ENCODE peak calls at places on chromosome 21, in five cellular contexts. One of them, this sample, is unnamed.

GRCh38 chr21:45979141-45979631 is 2.4 kb upstream of the COL6A1 start:
- DNase-seq in activated T-helper 2 cell treated with anti-CD3 and anti-CD28 coated beads, Interferon-gamma antibody, Interleukin-2, Interleukin-4, amounts not matched to agents 10 μg/mL and 5 μg/mL and 100 μg/mL, durations not matched to agents 14 hours and 24 hours and 36 hours: no peak
- DNase-seq in amniotic stem cell: no peak
- DNase-seq in uterus: peak; percentile 62
- DNase-seq in DMS153: no peak
- DNase-seq in this sample: no peak

GRCh38 chr21:37787456-37787855 is 128.8 kb downstream of the KCNJ6 start:
- DNase-seq in activated T-helper 2 cell treated with anti-CD3 and anti-CD28 coated beads, Interferon-gamma antibody, Interleukin-2, Interleukin-4, amounts not matched to agents 10 μg/mL and 5 μg/mL and 100 μg/mL, durations not matched to agents 14 hours and 24 hours and 36 hours: no peak
- DNase-seq in amniotic stem cell: peak; percentile 36
- DNase-seq in uterus: no peak
- DNase-seq in DMS153: no peak
- DNase-seq in this sample: no peak

GRCh38 chr21:46567348-46567747 is 37.5 kb downstream of the S100B start:
- DNase-seq in activated T-helper 2 cell treated with anti-CD3 and anti-CD28 coated beads, Interferon-gamma antibody, Interleukin-2, Interleukin-4, amounts not matched to agents 10 μg/mL and 5 μg/mL and 100 μg/mL, durations not matched to agents 14 hours and 24 hours and 36 hours: no peak
- DNase-seq in amniotic stem cell: no peak
- DNase-seq in uterus: no peak
- DNase-seq in DMS153: no peak
- DNase-seq in this sample: no peak

GRCh38 chr21:14862794-14863720 is 201.7 kb downstream of the NRIP1 start:
- DNase-seq in activated T-helper 2 cell treated with anti-CD3 and anti-CD28 coated beads, Interferon-gamma antibody, Interleukin-2, Interleukin-4, amounts not matched to agents 10 μg/mL and 5 μg/mL and 100 μg/mL, durations not matched to agents 14 hours and 24 hours and 36 hours: no peak
- DNase-seq in amniotic stem cell: no peak
- DNase-seq in uterus: no peak
- DNase-seq in DMS153: no peak
- DNase-seq in this sample: peak; percentile 8

GRCh38 chr21:44456207-44456914 is 1.1 kb downstream of the LRRC3 start:
- DNase-seq in activated T-helper 2 cell treated with anti-CD3 and anti-CD28 coated beads, Interferon-gamma antibody, Interleukin-2, Interleukin-4, amounts not matched to agents 10 μg/mL and 5 μg/mL and 100 μg/mL, durations not matched to agents 14 hours and 24 hours and 36 hours: no peak
- DNase-seq in amniotic stem cell: no peak
- DNase-seq in uterus: no peak
- DNase-seq in DMS153: no peak
- DNase-seq in this sample: no peak

GRCh38 chr21:35079181-35079580 is 30.1 kb upstream of the RUNX1 start:
- DNase-seq in activated T-helper 2 cell treated with anti-CD3 and anti-CD28 coated beads, Interferon-gamma antibody, Interleukin-2, Interleukin-4, amounts not matched to agents 10 μg/mL and 5 μg/mL and 100 μg/mL, durations not matched to agents 14 hours and 24 hours and 36 hours: no peak
- DNase-seq in amniotic stem cell: no peak
- DNase-seq in uterus: no peak
- DNase-seq in DMS153: no peak
- DNase-seq in this sample: no peak

GRCh38 chr21:45516671-45517151 is 25.5 kb downstream of the SLC19A1 start:
- DNase-seq in activated T-helper 2 cell treated with anti-CD3 and anti-CD28 coated beads, Interferon-gamma antibody, Interleukin-2, Interleukin-4, amounts not matched to agents 10 μg/mL and 5 μg/mL and 100 μg/mL, durations not matched to agents 14 hours and 24 hours and 36 hours: no peak
- DNase-seq in amniotic stem cell: no peak
- DNase-seq in uterus: no peak
- DNase-seq in DMS153: no peak
- DNase-seq in this sample: no peak

GRCh38 chr21:41957991-41958766 is 4.4 kb upstream of the C2CD2 start:
- DNase-seq in activated T-helper 2 cell treated with anti-CD3 and anti-CD28 coated beads, Interferon-gamma antibody, Interleukin-2, Interleukin-4, amounts not matched to agents 10 μg/mL and 5 μg/mL and 100 μg/mL, durations not matched to agents 14 hours and 24 hours and 36 hours: no peak
- DNase-seq in amniotic stem cell: peak; percentile 10
- DNase-seq in uterus: peak; percentile 88
- DNase-seq in DMS153: no peak
- DNase-seq in this sample: no peak

GRCh38 chr21:15749868-15750174 is 20.0 kb downstream of the USP25 start:
- DNase-seq in activated T-helper 2 cell treated with anti-CD3 and anti-CD28 coated beads, Interferon-gamma antibody, Interleukin-2, Interleukin-4, amounts not matched to agents 10 μg/mL and 5 μg/mL and 100 μg/mL, durations not matched to agents 14 hours and 24 hours and 36 hours: no peak
- DNase-seq in amniotic stem cell: no peak
- DNase-seq in uterus: no peak
- DNase-seq in DMS153: no peak
- DNase-seq in this sample: no peak

GRCh38 chr21:34651642-34652041 is 17.2 kb upstream of the CLIC6 start:
- DNase-seq in activated T-helper 2 cell treated with anti-CD3 and anti-CD28 coated beads, Interferon-gamma antibody, Interleukin-2, Interleukin-4, amounts not matched to agents 10 μg/mL and 5 μg/mL and 100 μg/mL, durations not matched to agents 14 hours and 24 hours and 36 hours: no peak
- DNase-seq in amniotic stem cell: no peak
- DNase-seq in uterus: no peak
- DNase-seq in DMS153: no peak
- DNase-seq in this sample: no peak

GRCh38 chr21:30268608-30269197 is 14.0 kb downstream of the KRTAP24-1 start:
- DNase-seq in activated T-helper 2 cell treated with anti-CD3 and anti-CD28 coated beads, Interferon-gamma antibody, Interleukin-2, Interleukin-4, amounts not matched to agents 10 μg/mL and 5 μg/mL and 100 μg/mL, durations not matched to agents 14 hours and 24 hours and 36 hours: no peak
- DNase-seq in amniotic stem cell: no peak
- DNase-seq in uterus: no peak
- DNase-seq in DMS153: no peak
- DNase-seq in this sample: no peak

GRCh38 chr21:28337319-28337718 is 655.4 kb downstream of the LTN1 start:
- DNase-seq in activated T-helper 2 cell treated with anti-CD3 and anti-CD28 coated beads, Interferon-gamma antibody, Interleukin-2, Interleukin-4, amounts not matched to agents 10 μg/mL and 5 μg/mL and 100 μg/mL, durations not matched to agents 14 hours and 24 hours and 36 hours: no peak
- DNase-seq in amniotic stem cell: peak; percentile 58
- DNase-seq in uterus: no peak
- DNase-seq in DMS153: peak; percentile 1
- DNase-seq in this sample: no peak

GRCh38 chr21:42219606-42220137 is 732 bp downstream of the ABCG1 start:
- DNase-seq in activated T-helper 2 cell treated with anti-CD3 and anti-CD28 coated beads, Interferon-gamma antibody, Interleukin-2, Interleukin-4, amounts not matched to agents 10 μg/mL and 5 μg/mL and 100 μg/mL, durations not matched to agents 14 hours and 24 hours and 36 hours: no peak
- DNase-seq in amniotic stem cell: no peak
- DNase-seq in uterus: no peak
- DNase-seq in DMS153: no peak
- DNase-seq in this sample: no peak

GRCh38 chr21:16250282-16250681 is 520.5 kb downstream of the USP25 start:
- DNase-seq in activated T-helper 2 cell treated with anti-CD3 and anti-CD28 coated beads, Interferon-gamma antibody, Interleukin-2, Interleukin-4, amounts not matched to agents 10 μg/mL and 5 μg/mL and 100 μg/mL, durations not matched to agents 14 hours and 24 hours and 36 hours: no peak
- DNase-seq in amniotic stem cell: no peak
- DNase-seq in uterus: no peak
- DNase-seq in DMS153: no peak
- DNase-seq in this sample: no peak

GRCh38 chr21:34933609-34934345 is 115.3 kb downstream of the RUNX1 start:
- DNase-seq in activated T-helper 2 cell treated with anti-CD3 and anti-CD28 coated beads, Interferon-gamma antibody, Interleukin-2, Interleukin-4, amounts not matched to agents 10 μg/mL and 5 μg/mL and 100 μg/mL, durations not matched to agents 14 hours and 24 hours and 36 hours: peak; percentile 37
- DNase-seq in amniotic stem cell: no peak
- DNase-seq in uterus: no peak
- DNase-seq in DMS153: no peak
- DNase-seq in this sample: no peak

GRCh38 chr21:37478821-37479220 is 112.2 kb downstream of the DYRK1A start:
- DNase-seq in activated T-helper 2 cell treated with anti-CD3 and anti-CD28 coated beads, Interferon-gamma antibody, Interleukin-2, Interleukin-4, amounts not matched to agents 10 μg/mL and 5 μg/mL and 100 μg/mL, durations not matched to agents 14 hours and 24 hours and 36 hours: no peak
- DNase-seq in amniotic stem cell: no peak
- DNase-seq in uterus: no peak
- DNase-seq in DMS153: no peak
- DNase-seq in this sample: no peak

GRCh38 chr21:28233536-28234220 is 759.0 kb downstream of the LTN1 start:
- DNase-seq in activated T-helper 2 cell treated with anti-CD3 and anti-CD28 coated beads, Interferon-gamma antibody, Interleukin-2, Interleukin-4, amounts not matched to agents 10 μg/mL and 5 μg/mL and 100 μg/mL, durations not matched to agents 14 hours and 24 hours and 36 hours: no peak
- DNase-seq in amniotic stem cell: no peak
- DNase-seq in uterus: no peak
- DNase-seq in DMS153: no peak
- DNase-seq in this sample: no peak

GRCh38 chr21:17540530-17540929 is 27.7 kb downstream of the CXADR start:
- DNase-seq in activated T-helper 2 cell treated with anti-CD3 and anti-CD28 coated beads, Interferon-gamma antibody, Interleukin-2, Interleukin-4, amounts not matched to agents 10 μg/mL and 5 μg/mL and 100 μg/mL, durations not matched to agents 14 hours and 24 hours and 36 hours: no peak
- DNase-seq in amniotic stem cell: no peak
- DNase-seq in uterus: no peak
- DNase-seq in DMS153: no peak
- DNase-seq in this sample: no peak